ENCODE peak calls at places on chromosomes 4 and X, in seven cellular contexts. X is GM13976; C is RPMI7951; Y is body of pancreas; Z is hepatic stellate cell; S is AG04450; K is stimulated activated CD4-positive, alpha-beta T cell treated with anti-CD3 and anti-CD28 coated beads, Interleukin-12 subunit alpha, Interleukin-12 subunit beta, amount 100 ng/mL, for 24 hours. H is an unnamed sample.

GRCh38 chr4:2535386-2536192 is 858 bp upstream of the FAM193A start:
- DNase-seq in X (peak; percentile 63), C (peak; percentile 31), Y (peak; percentile 49), Z (peak; percentile 60), S (no peak), K (peak; percentile 23), H (peak; percentile 76)

GRCh38 chr4:142404191-142404611 is 441.9 kb downstream of the INPP4B start:
- DNase-seq in X (no peak), C (peak; percentile 73), Y (no peak), Z (no peak), S (no peak), K (no peak), H (no peak)

GRCh38 chrX:136665258-136665900 is 17.4 kb downstream of the CD40LG start:
- DNase-seq in X (no peak), C (no peak), Y (no peak), Z (no peak), S (no peak), K (no peak), H (no peak)

GRCh38 chr4:185036842-185037241 is 18.6 kb downstream of the HELT start:
- DNase-seq in X (no peak), C (no peak), Y (no peak), Z (no peak), S (no peak), K (no peak), H (no peak)

GRCh38 chr4:121138014-121138413 is 26.1 kb downstream of the TNIP3 start:
- DNase-seq in X (no peak), C (no peak), Y (no peak), Z (no peak), S (no peak), K (no peak), H (no peak)

GRCh38 chrX:99572711-99573110 is 837.4 kb downstream of the PCDH19 start:
- DNase-seq in X (no peak), C (no peak), Y (no peak), Z (no peak), S (no peak), K (no peak), H (no peak)

GRCh38 chrX:116975517-116975916 is 512.7 kb upstream of the CT83 start:
- DNase-seq in X (no peak), C (no peak), Y (no peak), Z (no peak), S (no peak), K (no peak), H (no peak)

GRCh38 chr4:19580090-19580489 is 671.6 kb upstream of the SLIT2 start:
- DNase-seq in X (no peak), C (no peak), Y (no peak), Z (no peak), S (peak; percentile 11), K (no peak), H (no peak)

GRCh38 chr4:89249716-89250361 is 57.8 kb downstream of the GPRIN3 start:
- DNase-seq in X (no peak), C (no peak), Y (peak; percentile 14), Z (no peak), S (no peak), K (no peak), H (no peak)

GRCh38 chr4:86838141-86838540 is 11.0 kb downstream of the SLC10A6 start:
- DNase-seq in X (no peak), C (no peak), Y (no peak), Z (no peak), S (no peak), K (no peak), H (no peak)

GRCh38 chr4:179692251-179692650 is 2250.0 kb upstream of the AGA start:
- DNase-seq in X (no peak), C (no peak), Y (no peak), Z (no peak), S (no peak), K (no peak), H (no peak)